ENCODE peak calls at places on chromosome 2, in eight cellular contexts. D, E, B, C, R, F, X and W are unnamed samples.

GRCh38 chr2:133568172-133568571 is at the start of gene NCKAP5:
- DNase-seq in C (peak; percentile 87), F (peak; percentile 42), E (peak; percentile 45), B (no peak), X (no peak), R (peak; percentile 69), D (peak; percentile 61), W (no peak)

GRCh38 chr2:4122751-4123150 is 419.4 kb downstream of the DCDC2C start:
- DNase-seq in B (no peak), D (no peak), E (no peak), X (no peak), F (no peak), R (no peak), C (no peak), W (no peak)

GRCh38 chr2:229196448-229196847 is 74.6 kb downstream of the PID1 start:
- DNase-seq in F (no peak), D (no peak), X (no peak), E (no peak), C (no peak), B (no peak), R (no peak), W (no peak)

GRCh38 chr2:88024509-88024908 is 8.2 kb upstream of the RNU2-63P start:
- DNase-seq in R (no peak), C (no peak), X (no peak), B (no peak), D (no peak), E (no peak), F (no peak), W (no peak)

GRCh38 chr2:145230546-145230945 is 710.6 kb upstream of the ZEB2 start:
- DNase-seq in C (no peak), F (no peak), X (no peak), R (no peak), E (no peak), B (no peak), D (no peak), W (no peak)

GRCh38 chr2:219574509-219575311 is 2.6 kb downstream of the INHA start:
- DNase-seq in D (no peak), B (no peak), F (no peak), R (no peak), E (no peak), C (no peak), X (no peak), W (no peak)

GRCh38 chr2:188952901-188953300 is 21.3 kb upstream of the COL3A1 start:
- DNase-seq in E (no peak), B (no peak), C (no peak), F (no peak), R (no peak), D (no peak), X (no peak), W (no peak)

GRCh38 chr2:230067990-230068657 is 600 bp downstream of the SLC16A14 start:
- DNase-seq in X (peak; percentile 66), D (peak; percentile 50), C (peak; percentile 69), F (peak; percentile 51), B (peak; percentile 32), R (peak; percentile 53), E (peak; percentile 26), W (peak; percentile 29)

GRCh38 chr2:29063646-29064372 is 10.5 kb downstream of the PCARE start:
- DNase-seq in E (peak; percentile 43), B (no peak), R (no peak), X (no peak), D (no peak), F (no peak), C (no peak), W (no peak)

GRCh38 chr2:152431370-152432098 is 96.6 kb downstream of the FMNL2 start:
- DNase-seq in R (no peak), F (no peak), E (no peak), B (no peak), D (no peak), X (no peak), C (no peak), W (no peak)

GRCh38 chr2:135457279-135457678 is 73.7 kb downstream of the ZRANB3 start:
- DNase-seq in C (no peak), X (no peak), R (no peak), F (no peak), E (no peak), B (no peak), D (no peak), W (no peak)

GRCh38 chr2:36584148-36584794 is 13.7 kb downstream of the FEZ2 start:
- DNase-seq in F (no peak), C (no peak), B (no peak), X (no peak), D (no peak), R (no peak), E (no peak), W (no peak)

GRCh38 chr2:218893349-218894167 is 12.9 kb downstream of the WNT10A start:
- DNase-seq in R (no peak), F (no peak), B (no peak), E (no peak), D (no peak), C (no peak), X (no peak), W (no peak)

GRCh38 chr2:177306550-177306949 is 42.0 kb upstream of the NFE2L2 start:
- DNase-seq in D (no peak), F (no peak), X (no peak), R (no peak), B (no peak), C (no peak), E (no peak), W (no peak)

GRCh38 chr2:162623888-162624287 is 214.7 kb downstream of the KCNH7 start:
- DNase-seq in C (no peak), X (no peak), B (no peak), R (no peak), E (no peak), D (no peak), F (no peak), W (no peak)

GRCh38 chr2:10254373-10255188 is 48.1 kb upstream of the HPCAL1 start:
- DNase-seq in E (no peak), D (no peak), R (no peak), F (peak; percentile 39), B (peak; percentile 40), X (peak; percentile 33), C (no peak), W (peak; percentile 97)

GRCh38 chr2:46336560-46336959 is 39.4 kb downstream of the EPAS1 start:
- DNase-seq in X (no peak), F (no peak), B (no peak), C (no peak), R (no peak), D (no peak), E (no peak), W (no peak)

GRCh38 chr2:83516503-83516902 is 942.6 kb downstream of the SUCLG1 start:
- DNase-seq in R (no peak), E (no peak), C (no peak), X (no peak), F (no peak), D (no peak), B (no peak), W (no peak)

GRCh38 chr2:110149330-110150220 is 34.0 kb upstream of the MALL start:
- DNase-seq in E (no peak), D (peak; percentile 95), F (no peak), R (no peak), C (no peak), B (no peak), X (no peak), W (peak; percentile 9)

GRCh38 chr2:69931832-69932595 is 17.1 kb downstream of the MXD1 start:
- DNase-seq in F (no peak), X (no peak), E (no peak), R (no peak), C (no peak), D (no peak), B (no peak), W (no peak)

GRCh38 chr2:102060047-102060446 is 68.3 kb downstream of the IL1R2 start:
- DNase-seq in C (no peak), F (no peak), B (no peak), E (no peak), D (no peak), X (no peak), R (no peak), W (no peak)
- TF ChIP-seq POLR2A in C (no peak), F (no peak), B (no peak), E (no peak), D (no peak), X (no peak), R (no peak), W (no peak)

DNA sequence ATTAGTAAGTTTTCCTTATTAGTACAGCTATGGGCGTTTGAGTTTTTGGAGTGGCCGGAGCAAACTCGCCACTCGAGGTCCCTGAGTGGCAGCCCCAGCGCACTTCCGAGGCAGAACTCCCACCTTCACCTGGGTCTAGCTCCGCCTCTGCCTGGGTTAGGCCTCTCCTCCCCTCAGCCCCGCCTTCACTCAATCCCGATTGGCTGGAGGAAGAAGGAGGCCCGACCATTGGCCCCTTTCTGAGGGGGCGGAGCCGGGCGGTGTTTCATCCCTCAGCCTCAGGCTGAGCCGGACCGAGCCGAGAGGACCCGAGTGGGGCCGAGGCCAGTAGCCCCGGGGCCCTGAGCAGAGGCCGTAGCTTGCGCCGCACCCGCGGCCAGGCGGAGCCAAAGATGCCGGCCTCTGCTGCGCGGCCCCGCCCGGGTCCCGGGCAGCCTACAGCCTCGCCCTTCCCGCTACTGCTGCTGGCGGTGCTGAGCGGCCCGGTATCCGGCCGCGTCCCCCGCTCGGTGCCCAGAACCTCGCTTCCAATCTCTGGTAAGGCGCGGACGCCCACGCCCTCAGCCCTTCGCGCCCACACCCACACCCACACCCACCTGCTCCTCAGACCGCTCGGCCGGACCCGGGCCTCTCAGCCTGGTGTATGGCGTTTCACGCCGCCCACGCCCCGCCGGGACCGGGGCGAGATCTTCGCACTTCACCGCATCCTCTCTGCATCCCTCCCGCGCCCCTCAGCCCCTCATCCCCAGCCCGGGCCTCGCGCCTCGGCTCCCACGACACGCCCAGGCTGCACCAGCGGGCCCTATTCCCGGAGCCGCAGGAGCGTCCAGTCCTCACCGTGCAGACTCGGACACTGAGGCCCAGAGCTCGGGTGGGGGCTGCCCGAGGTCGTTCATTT is at the start of gene SEMA4F:
- DNase-seq in R (peak; percentile 98), E (peak; percentile 98), X (peak; percentile 97), B (peak; percentile 85), D (peak; percentile 93), C (peak; percentile 98), F (peak; percentile 95), W (peak; percentile 98)
- TF ChIP-seq POLR2A in R (peak; percentile 18), E (peak; percentile 54), X (no peak), B (no peak), D (no peak), C (peak; percentile 48), F (peak; percentile 84), W (peak; percentile 51)

GRCh38 chr2:159902722-159903121 is 104.7 kb upstream of the CD302 start:
- DNase-seq in C (no peak), X (no peak), F (no peak), R (no peak), B (no peak), E (no peak), D (no peak), W (no peak)
- TF ChIP-seq POLR2A in C (no peak), X (no peak), F (no peak), R (no peak), B (no peak), E (no peak), D (no peak), W (no peak)

GRCh38 chr2:237305579-237305978 is 108.4 kb downstream of the COL6A3 start:
- DNase-seq in X (no peak), F (no peak), R (no peak), B (no peak), E (no peak), D (no peak), C (no peak), W (no peak)
- TF ChIP-seq POLR2A in X (no peak), F (no peak), R (no peak), B (no peak), E (no peak), D (no peak), C (no peak), W (no peak)